ENCODE peak calls at places on chromosome 16, in six cellular contexts. C, D, K, T, R and H are unnamed samples.

GRCh38 chr16:19330801-19331484 is 45.4 kb downstream of the CLEC19A start:
- DNase-seq in R (no peak), D (peak; percentile 2), K (peak; percentile 16), T (no peak), C (no peak), H (no peak)

GRCh38 chr16:10098991-10099390 is 83.2 kb downstream of the GRIN2A start:
- DNase-seq in T (no peak), D (no peak), K (no peak), R (no peak), C (no peak), H (no peak)

GRCh38 chr16:11627822-11628457 is 40.3 kb upstream of the SNN start:
- DNase-seq in D (peak; percentile 51), R (no peak), T (no peak), K (no peak), C (no peak), H (no peak)

GRCh38 chr16:65342231-65342866 is 220.5 kb upstream of the CDH11 start:
- DNase-seq in R (no peak), D (no peak), K (no peak), C (no peak), T (peak; percentile 2), H (no peak)

GRCh38 chr16:9206156-9206555 is 114.7 kb downstream of the HAPSTR1 start:
- DNase-seq in R (no peak), T (no peak), C (no peak), K (no peak), D (no peak), H (no peak)

GRCh38 chr16:56673916-56674315 is 4.3 kb downstream of the MT1H start:
- DNase-seq in C (no peak), T (peak; percentile 52), K (no peak), R (no peak), D (peak; percentile 47), H (no peak)

GRCh38 chr16:72371307-72372081 is 199.5 kb upstream of the PMFBP1 start:
- DNase-seq in R (no peak), K (no peak), C (no peak), D (peak; percentile 38), T (peak; percentile 83), H (peak; percentile 56)

GRCh38 chr16:83470406-83470805 is 337.4 kb upstream of the HSBP1 start:
- DNase-seq in D (peak; percentile 21), R (no peak), T (no peak), C (no peak), K (no peak), H (no peak)

GRCh38 chr16:68311316-68311620 is 449 bp downstream of the PRMT7 start:
- DNase-seq in D (no peak), R (no peak), K (no peak), C (no peak), T (no peak), H (no peak)

GRCh38 chr16:22132801-22133200 is 29.5 kb upstream of the SDR42E2 start:
- DNase-seq in R (no peak), C (no peak), K (no peak), T (no peak), D (no peak), H (no peak)

GRCh38 chr16:84847554-84848415 is 28.0 kb downstream of the CRISPLD2 start:
- DNase-seq in D (no peak), T (peak; percentile 82), K (no peak), C (no peak), R (no peak), H (peak; percentile 55)

GRCh38 chr16:19601083-19601976 is 45.8 kb downstream of the VPS35L start:
- DNase-seq in T (peak; percentile 64), D (peak; percentile 67), K (no peak), C (no peak), R (no peak), H (peak; percentile 32)

GRCh38 chr16:84361546-84361945 is 6.8 kb upstream of the ATP2C2 start:
- DNase-seq in K (no peak), D (no peak), T (no peak), R (no peak), C (no peak), H (no peak)

GRCh38 chr16:56428087-56428486 is 2.7 kb upstream of the AMFR start:
- DNase-seq in K (no peak), R (no peak), T (no peak), D (no peak), C (no peak), H (no peak)

GRCh38 chr16:53991181-53992056 is 287.5 kb downstream of the FTO start:
- DNase-seq in C (no peak), T (peak; percentile 11), R (no peak), K (no peak), D (peak; percentile 75), H (no peak)

GRCh38 chr16:14489460-14489859 is 140.6 kb downstream of the PARN start:
- DNase-seq in D (peak; percentile 37), C (no peak), R (no peak), K (no peak), T (peak; percentile 58), H (no peak)